ENCODE peak calls at places on chromosomes 4 and X, in eight cellular contexts. One of them, this sample, is unnamed.

GRCh38 chrX:119655125-119655524 is 37.8 kb downstream of the SEPTIN6 start:
- DNase-seq in CD8-positive, alpha-beta memory T cell: no peak
- DNase-seq in T1000: no peak
- DNase-seq in tibial nerve: no peak
- DNase-seq in activated CD4-positive, alpha-beta T cell treated with anti-CD3 and anti-CD28 coated beads, Interleukin-2, amount 50 U/mL, for 1 hour: peak
- DNase-seq in RPMI8226: no peak
- DNase-seq in brain pericyte: no peak
- DNase-seq in HCEC 1CT: peak
- DNase-seq in this sample: no peak

GRCh38 chr4:139933541-139933940 is 220.4 kb downstream of the MAML3 start:
- DNase-seq in CD8-positive, alpha-beta memory T cell: no peak
- DNase-seq in T1000: no peak
- DNase-seq in tibial nerve: no peak
- DNase-seq in activated CD4-positive, alpha-beta T cell treated with anti-CD3 and anti-CD28 coated beads, Interleukin-2, amount 50 U/mL, for 1 hour: no peak
- DNase-seq in RPMI8226: no peak
- DNase-seq in brain pericyte: no peak
- DNase-seq in HCEC 1CT: no peak
- DNase-seq in this sample: peak

GRCh38 chr4:41483771-41484170 is 54.2 kb upstream of the LIMCH1 start:
- DNase-seq in CD8-positive, alpha-beta memory T cell: no peak
- DNase-seq in T1000: no peak
- DNase-seq in tibial nerve: no peak
- DNase-seq in activated CD4-positive, alpha-beta T cell treated with anti-CD3 and anti-CD28 coated beads, Interleukin-2, amount 50 U/mL, for 1 hour: no peak
- DNase-seq in RPMI8226: no peak
- DNase-seq in brain pericyte: no peak
- DNase-seq in HCEC 1CT: no peak
- DNase-seq in this sample: no peak

GRCh38 chr4:87978656-87979055 is 3.1 kb downstream of the SPP1 start:
- DNase-seq in CD8-positive, alpha-beta memory T cell: no peak
- DNase-seq in T1000: no peak
- DNase-seq in tibial nerve: no peak
- DNase-seq in activated CD4-positive, alpha-beta T cell treated with anti-CD3 and anti-CD28 coated beads, Interleukin-2, amount 50 U/mL, for 1 hour: no peak
- DNase-seq in RPMI8226: peak
- DNase-seq in brain pericyte: no peak
- DNase-seq in HCEC 1CT: peak
- DNase-seq in this sample: no peak

GRCh38 chr4:288891-289290 is 16.4 kb downstream of the ZNF732 start:
- DNase-seq in CD8-positive, alpha-beta memory T cell: no peak
- DNase-seq in T1000: no peak
- DNase-seq in tibial nerve: no peak
- DNase-seq in activated CD4-positive, alpha-beta T cell treated with anti-CD3 and anti-CD28 coated beads, Interleukin-2, amount 50 U/mL, for 1 hour: no peak
- DNase-seq in RPMI8226: no peak
- DNase-seq in brain pericyte: no peak
- DNase-seq in HCEC 1CT: no peak
- DNase-seq in this sample: no peak

GRCh38 chrX:56600141-56600540 is 36.7 kb downstream of the UBQLN2 start:
- DNase-seq in CD8-positive, alpha-beta memory T cell: no peak
- DNase-seq in T1000: no peak
- DNase-seq in tibial nerve: no peak
- DNase-seq in activated CD4-positive, alpha-beta T cell treated with anti-CD3 and anti-CD28 coated beads, Interleukin-2, amount 50 U/mL, for 1 hour: no peak
- DNase-seq in RPMI8226: no peak
- DNase-seq in brain pericyte: no peak
- DNase-seq in HCEC 1CT: no peak
- DNase-seq in this sample: no peak

GRCh38 chrX:130741584-130741983 is 161.4 kb downstream of the ENOX2 start:
- DNase-seq in CD8-positive, alpha-beta memory T cell: no peak
- DNase-seq in T1000: no peak
- DNase-seq in tibial nerve: no peak
- DNase-seq in activated CD4-positive, alpha-beta T cell treated with anti-CD3 and anti-CD28 coated beads, Interleukin-2, amount 50 U/mL, for 1 hour: no peak
- DNase-seq in RPMI8226: no peak
- DNase-seq in brain pericyte: no peak
- DNase-seq in HCEC 1CT: no peak
- DNase-seq in this sample: no peak

GRCh38 chrX:2710496-2710895 is 19.4 kb downstream of the CD99 start:
- DNase-seq in CD8-positive, alpha-beta memory T cell: no peak
- DNase-seq in T1000: no peak
- DNase-seq in tibial nerve: no peak
- DNase-seq in activated CD4-positive, alpha-beta T cell treated with anti-CD3 and anti-CD28 coated beads, Interleukin-2, amount 50 U/mL, for 1 hour: no peak
- DNase-seq in RPMI8226: no peak
- DNase-seq in brain pericyte: no peak
- DNase-seq in HCEC 1CT: no peak
- DNase-seq in this sample: no peak

GRCh38 chr4:142846105-142846728 is at the start of gene INPP4B:
- DNase-seq in CD8-positive, alpha-beta memory T cell: peak
- DNase-seq in T1000: peak
- DNase-seq in tibial nerve: peak
- DNase-seq in activated CD4-positive, alpha-beta T cell treated with anti-CD3 and anti-CD28 coated beads, Interleukin-2, amount 50 U/mL, for 1 hour: peak
- DNase-seq in RPMI8226: peak
- DNase-seq in brain pericyte: no peak
- DNase-seq in HCEC 1CT: peak
- DNase-seq in this sample: no peak

GRCh38 chr4:168755643-168756482 is 254.2 kb downstream of the CBR4 start:
- DNase-seq in CD8-positive, alpha-beta memory T cell: no peak
- DNase-seq in T1000: no peak
- DNase-seq in tibial nerve: no peak
- DNase-seq in activated CD4-positive, alpha-beta T cell treated with anti-CD3 and anti-CD28 coated beads, Interleukin-2, amount 50 U/mL, for 1 hour: no peak
- DNase-seq in RPMI8226: no peak
- DNase-seq in brain pericyte: no peak
- DNase-seq in HCEC 1CT: peak
- DNase-seq in this sample: no peak

GRCh38 chrX:20267924-20268701 is 1.4 kb upstream of the RPS6KA3 start:
- DNase-seq in CD8-positive, alpha-beta memory T cell: peak
- DNase-seq in T1000: no peak
- DNase-seq in tibial nerve: peak
- DNase-seq in activated CD4-positive, alpha-beta T cell treated with anti-CD3 and anti-CD28 coated beads, Interleukin-2, amount 50 U/mL, for 1 hour: peak
- DNase-seq in RPMI8226: peak
- DNase-seq in brain pericyte: no peak
- DNase-seq in HCEC 1CT: no peak
- DNase-seq in this sample: peak

GRCh38 chr4:76386566-76387305 is 34.2 kb downstream of the CCDC158 start:
- DNase-seq in CD8-positive, alpha-beta memory T cell: no peak
- DNase-seq in T1000: no peak
- DNase-seq in tibial nerve: no peak
- DNase-seq in activated CD4-positive, alpha-beta T cell treated with anti-CD3 and anti-CD28 coated beads, Interleukin-2, amount 50 U/mL, for 1 hour: no peak
- DNase-seq in RPMI8226: no peak
- DNase-seq in brain pericyte: no peak
- DNase-seq in HCEC 1CT: no peak
- DNase-seq in this sample: no peak

GRCh38 chr4:134463771-134464170 is 262.2 kb upstream of the PABPC4L start:
- DNase-seq in CD8-positive, alpha-beta memory T cell: no peak
- DNase-seq in T1000: no peak
- DNase-seq in tibial nerve: no peak
- DNase-seq in activated CD4-positive, alpha-beta T cell treated with anti-CD3 and anti-CD28 coated beads, Interleukin-2, amount 50 U/mL, for 1 hour: no peak
- DNase-seq in RPMI8226: no peak
- DNase-seq in brain pericyte: no peak
- DNase-seq in HCEC 1CT: no peak
- DNase-seq in this sample: no peak

GRCh38 chr4:173505924-173506779 is 23.9 kb downstream of the HAND2 start:
- DNase-seq in CD8-positive, alpha-beta memory T cell: no peak
- DNase-seq in T1000: no peak
- DNase-seq in tibial nerve: peak
- DNase-seq in activated CD4-positive, alpha-beta T cell treated with anti-CD3 and anti-CD28 coated beads, Interleukin-2, amount 50 U/mL, for 1 hour: peak
- DNase-seq in RPMI8226: peak
- DNase-seq in brain pericyte: no peak
- DNase-seq in HCEC 1CT: peak
- DNase-seq in this sample: no peak

GRCh38 chrX:147570483-147570882 is 341.2 kb upstream of the FMR1 start:
- DNase-seq in CD8-positive, alpha-beta memory T cell: no peak
- DNase-seq in T1000: no peak
- DNase-seq in tibial nerve: no peak
- DNase-seq in activated CD4-positive, alpha-beta T cell treated with anti-CD3 and anti-CD28 coated beads, Interleukin-2, amount 50 U/mL, for 1 hour: no peak
- DNase-seq in RPMI8226: no peak
- DNase-seq in brain pericyte: no peak
- DNase-seq in HCEC 1CT: peak
- DNase-seq in this sample: no peak

GRCh38 chr4:168880087-168880675 is 129.9 kb downstream of the CBR4 start:
- DNase-seq in CD8-positive, alpha-beta memory T cell: no peak
- DNase-seq in T1000: no peak
- DNase-seq in tibial nerve: no peak
- DNase-seq in activated CD4-positive, alpha-beta T cell treated with anti-CD3 and anti-CD28 coated beads, Interleukin-2, amount 50 U/mL, for 1 hour: no peak
- DNase-seq in RPMI8226: no peak
- DNase-seq in brain pericyte: no peak
- DNase-seq in HCEC 1CT: no peak
- DNase-seq in this sample: no peak

GRCh38 chrX:84709987-84710386 is 207.7 kb upstream of the HDX start:
- DNase-seq in CD8-positive, alpha-beta memory T cell: no peak
- DNase-seq in T1000: no peak
- DNase-seq in tibial nerve: no peak
- DNase-seq in activated CD4-positive, alpha-beta T cell treated with anti-CD3 and anti-CD28 coated beads, Interleukin-2, amount 50 U/mL, for 1 hour: no peak
- DNase-seq in RPMI8226: no peak
- DNase-seq in brain pericyte: no peak
- DNase-seq in HCEC 1CT: no peak
- DNase-seq in this sample: no peak

GRCh38 chr4:65450899-65451298 is 219.4 kb downstream of the EPHA5 start:
- DNase-seq in CD8-positive, alpha-beta memory T cell: no peak
- DNase-seq in T1000: no peak
- DNase-seq in tibial nerve: no peak
- DNase-seq in activated CD4-positive, alpha-beta T cell treated with anti-CD3 and anti-CD28 coated beads, Interleukin-2, amount 50 U/mL, for 1 hour: no peak
- DNase-seq in RPMI8226: no peak
- DNase-seq in brain pericyte: no peak
- DNase-seq in HCEC 1CT: no peak
- DNase-seq in this sample: no peak